ENCODE peak calls at places on chromosome 2, in five cellular contexts. B is mesendoderm, T is PC-3, D is H9, I is GM23248. C is an unnamed sample.

GRCh38 chr2:145807978-145808377 is 1288.1 kb upstream of the ZEB2 start:
- DNase-seq in T (peak; percentile 52), B (no peak), I (peak; percentile 38), D (no peak), C (no peak)

GRCh38 chr2:38997784-38998183 is 108.1 kb downstream of the ARHGEF33 start:
- DNase-seq in B (no peak), T (peak; percentile 91), D (no peak), I (peak; percentile 95), C (peak; percentile 9)

GRCh38 chr2:64283641-64284371 is 139.6 kb upstream of the PELI1 start:
- DNase-seq in D (no peak), T (no peak), I (peak; percentile 59), B (no peak), C (no peak)

GRCh38 chr2:211846031-211846400 is 692.6 kb downstream of the ERBB4 start:
- DNase-seq in I (no peak), T (no peak), D (no peak), B (no peak), C (no peak)

GRCh38 chr2:239049421-239050251 is 201.8 kb downstream of the TWIST2 start:
- DNase-seq in D (no peak), B (no peak), I (peak; percentile 37), T (no peak), C (no peak)

GRCh38 chr2:151299940-151300539 is 10.6 kb upstream of the NMI start:
- DNase-seq in I (peak; percentile 15), B (no peak), D (no peak), T (no peak), C (no peak)

GRCh38 chr2:69017080-69017479 is 4.1 kb downstream of the ANTXR1 start:
- DNase-seq in B (peak; percentile 53), T (peak; percentile 23), I (peak; percentile 92), D (no peak), C (peak; percentile 42)

GRCh38 chr2:160394153-160394552 is 99.5 kb downstream of the RBMS1 start:
- DNase-seq in T (no peak), D (no peak), I (no peak), B (no peak), C (no peak)

GRCh38 chr2:189799531-189799930 is 15.3 kb downstream of the PMS1 start:
- DNase-seq in T (peak; percentile 59), I (peak; percentile 87), D (no peak), B (no peak), C (no peak)

GRCh38 chr2:232237460-232237859 is 141.1 kb upstream of the ALPP start:
- DNase-seq in T (no peak), I (no peak), B (no peak), D (no peak), C (no peak)

GRCh38 chr2:109230980-109231420 is 102.0 kb downstream of the SH3RF3 start:
- DNase-seq in D (no peak), I (peak; percentile 37), B (no peak), T (no peak), C (no peak)

GRCh38 chr2:22153974-22154373 is 1030.2 kb downstream of the TDRD15 start:
- DNase-seq in B (no peak), I (no peak), D (no peak), T (no peak), C (no peak)

GRCh38 chr2:142591408-142591807 is 286.1 kb upstream of the KYNU start:
- DNase-seq in B (no peak), T (no peak), I (no peak), D (no peak), C (no peak)

GRCh38 chr2:210623506-210623905 is 67.1 kb downstream of the CPS1 start:
- DNase-seq in D (no peak), I (no peak), B (no peak), T (no peak), C (no peak)

GRCh38 chr2:18001671-18002070 is 123.2 kb downstream of the KCNS3 start:
- DNase-seq in B (no peak), T (no peak), I (no peak), D (peak; percentile 46), C (no peak)

GRCh38 chr2:222915092-222915957 is 54.5 kb downstream of the ACSL3 start:
- DNase-seq in T (peak; percentile 53), B (no peak), D (no peak), I (peak; percentile 56), C (peak; percentile 17)

GRCh38 chr2:74025971-74026612 is 41.4 kb downstream of the TET3 start:
- DNase-seq in I (peak; percentile 51), T (no peak), D (peak; percentile 63), B (peak; percentile 70), C (no peak)

GRCh38 chr2:152126664-152127063 is 27.8 kb upstream of the CACNB4 start:
- DNase-seq in T (peak; percentile 26), D (no peak), I (no peak), B (no peak), C (no peak)

GRCh38 chr2:207045531-207045930 is 106.2 kb downstream of the CPO start:
- DNase-seq in I (peak; percentile 9), B (no peak), T (no peak), D (no peak), C (no peak)

GRCh38 chr2:154978710-154979109 is 280.2 kb downstream of the KCNJ3 start:
- DNase-seq in I (no peak), T (no peak), D (no peak), B (no peak), C (no peak)

GRCh38 chr2:70089946-70090523 is 2.8 kb downstream of the PCBP1 start:
- DNase-seq in B (peak; percentile 66), I (peak; percentile 30), D (no peak), T (no peak), C (no peak)

GRCh38 chr2:45988879-45989278 is 308.3 kb upstream of the EPAS1 start:
- DNase-seq in T (no peak), D (no peak), I (no peak), B (no peak), C (no peak)

GRCh38 chr2:16869711-16870110 is 204.1 kb upstream of the CYRIA start:
- DNase-seq in T (no peak), I (no peak), B (no peak), D (no peak), C (no peak)

GRCh38 chr2:183536714-183537113 is 412.5 kb downstream of the NUP35 start:
- DNase-seq in T (no peak), B (no peak), I (no peak), D (no peak), C (no peak)

GRCh38 chr2:122480381-122481243 is 725.2 kb downstream of the TSN start:
- DNase-seq in D (no peak), T (no peak), I (no peak), B (no peak), C (no peak)

GRCh38 chr2:854460-854859 is 96.2 kb upstream of the SNTG2 start:
- DNase-seq in T (peak; percentile 53), B (peak; percentile 62), D (peak; percentile 77), I (peak; percentile 44), C (peak; percentile 61)

GRCh38 chr2:104443137-104443536 is 410.8 kb upstream of the POU3F3 start:
- DNase-seq in T (no peak), I (no peak), D (no peak), B (no peak), C (no peak)

GRCh38 chr2:187549951-187550555 is 4.2 kb downstream of the TFPI start:
- DNase-seq in I (no peak), B (no peak), D (no peak), T (no peak), C (peak; percentile 20)

DNA sequence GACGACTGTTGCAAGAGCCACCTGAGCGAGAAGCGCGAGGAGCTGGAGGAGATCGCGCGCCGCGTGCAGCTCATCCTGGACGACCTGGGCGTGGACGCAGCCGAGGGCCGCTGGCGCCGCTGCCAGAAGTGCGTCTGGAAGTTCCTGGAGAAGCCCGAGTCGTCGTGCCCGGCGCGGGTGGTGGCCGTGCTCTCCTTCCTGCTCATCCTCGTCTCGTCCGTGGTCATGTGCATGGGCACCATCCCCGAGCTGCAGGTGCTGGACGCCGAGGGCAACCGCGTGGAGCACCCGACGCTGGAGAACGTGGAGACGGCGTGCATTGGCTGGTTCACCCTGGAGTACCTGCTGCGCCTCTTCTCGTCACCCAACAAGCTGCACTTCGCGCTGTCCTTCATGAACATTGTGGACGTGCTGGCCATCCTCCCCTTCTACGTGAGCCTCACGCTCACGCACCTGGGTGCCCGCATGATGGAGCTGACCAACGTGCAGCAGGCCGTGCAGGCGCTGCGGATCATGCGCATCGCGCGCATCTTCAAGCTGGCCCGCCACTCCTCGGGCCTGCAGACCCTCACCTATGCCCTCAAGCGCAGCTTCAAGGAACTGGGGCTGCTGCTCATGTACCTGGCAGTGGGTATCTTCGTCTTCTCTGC is 1.2 kb downstream of the KCNF1 start:
- DNase-seq in D (no peak), I (no peak), T (no peak), B (no peak), C (no peak)
- H3K4me2 ChIP-seq in D (peak overlapping the region; percentile 14), I (no peak overlapping the region), T (no peak overlapping the region), B (no peak overlapping the region), C (peak overlapping the region; percentile 94)

DNA sequence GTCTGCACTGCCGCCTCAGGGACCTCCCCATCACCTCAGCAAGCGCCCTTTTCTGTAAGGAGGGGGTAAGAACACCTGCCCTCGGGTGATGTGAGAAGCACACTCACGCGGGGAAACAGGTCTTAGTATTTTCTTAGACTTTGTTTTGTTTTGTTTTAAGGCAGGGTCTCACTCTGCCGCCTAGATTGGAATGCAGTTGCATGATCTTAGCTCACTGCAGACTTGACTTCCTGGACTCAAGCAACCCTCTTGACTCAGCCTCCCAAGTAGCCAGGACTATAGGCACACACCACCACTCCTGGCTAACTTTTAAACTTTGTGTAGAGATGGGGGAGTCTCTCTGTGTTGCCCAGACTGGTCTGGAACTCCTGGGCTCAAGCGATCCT is 37.1 kb downstream of the RAMP1 start:
- DNase-seq in B (peak; percentile 8), I (no peak), T (no peak), D (no peak), C (no peak)
- H3K4me2 ChIP-seq in B (no peak overlapping the region), I (no peak overlapping the region), T (no peak overlapping the region), D (no peak overlapping the region), C (no peak overlapping the region)

DNA sequence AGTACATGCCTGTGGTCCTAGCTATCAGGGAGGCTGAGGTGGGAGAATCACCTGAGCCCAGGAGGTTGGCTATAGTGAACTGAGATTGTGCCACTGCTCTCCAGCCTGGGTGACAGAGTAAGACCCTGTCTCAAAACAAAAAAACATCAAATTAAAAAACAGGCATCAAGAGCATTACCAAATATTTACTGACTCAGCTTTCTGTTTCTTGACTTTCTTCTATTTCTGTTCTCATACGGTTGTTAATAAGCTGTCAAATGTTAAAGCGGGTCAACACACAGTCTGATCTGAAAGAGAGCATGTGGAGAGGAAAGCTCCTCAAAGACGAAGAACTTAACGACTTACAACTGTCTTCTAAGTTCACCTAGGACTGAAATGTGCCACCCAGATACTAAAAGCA is 59.0 kb downstream of the ITGB1BP1 start:
- DNase-seq in B (no peak), I (no peak), T (no peak), D (no peak), C (no peak)
- H3K4me2 ChIP-seq in B (no peak overlapping the region), I (no peak overlapping the region), T (no peak overlapping the region), D (no peak overlapping the region), C (no peak overlapping the region)

DNA sequence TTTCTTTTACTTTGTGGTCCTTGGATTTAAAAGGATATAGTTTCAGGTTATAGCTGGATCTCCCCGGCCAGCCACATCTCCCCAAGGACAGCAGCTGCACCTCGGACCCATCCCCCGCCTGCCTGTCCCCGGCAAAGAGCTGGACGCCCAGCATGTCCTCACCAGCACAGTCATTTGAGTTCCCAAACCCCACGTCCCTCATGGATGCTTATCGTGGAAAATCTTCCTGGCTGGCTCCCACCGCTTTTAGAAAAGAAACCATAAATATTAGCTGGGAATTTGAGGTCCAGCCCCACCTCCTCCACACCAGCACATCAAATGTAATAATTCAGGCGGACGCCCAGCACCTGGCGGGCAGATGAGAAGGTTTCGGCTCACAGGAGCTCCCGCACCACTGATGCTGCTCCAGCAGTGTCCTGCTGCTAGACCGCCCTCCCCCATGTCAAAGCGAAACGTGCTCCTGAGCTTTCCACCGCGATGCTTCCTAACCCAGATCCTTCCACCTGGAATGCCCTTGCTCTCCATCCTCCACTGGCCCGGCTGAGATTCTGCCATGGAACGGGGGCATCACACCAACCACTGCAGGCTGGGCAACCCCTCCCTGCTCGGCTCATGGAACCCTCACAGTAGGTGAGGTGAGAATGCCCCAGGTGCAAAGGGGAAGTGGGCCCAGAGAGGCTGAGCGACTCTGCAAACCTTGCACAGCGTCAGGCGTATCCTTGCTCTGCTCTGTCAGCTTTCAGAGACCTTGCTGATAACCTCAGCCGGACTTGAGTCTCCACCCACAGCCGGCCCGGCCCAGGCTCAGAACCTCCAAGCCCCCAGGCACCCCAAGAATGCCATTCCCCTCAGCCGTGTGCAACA is 71.5 kb upstream of the GPC1 start:
- DNase-seq in I (no peak), D (no peak), B (no peak), T (no peak), C (no peak)
- H3K4me2 ChIP-seq in I (no peak overlapping the region), D (no peak overlapping the region), B (no peak overlapping the region), T (no peak overlapping the region), C (no peak overlapping the region)